ENCODE peak calls at places on chromosomes 2 and 18, in eight cellular contexts. K, B, L, P, R, Y, N and W are unnamed samples. For H3K36me3, the result is how much of the 10 kb centered on the place peaks cover.

GRCh38 chr18:33576999-33577687 is 876 bp upstream of the ASXL3 start:
- DNase-seq in Y (no peak), B (no peak), L (no peak), K (no peak), N (no peak), P (no peak), R (no peak), W (no peak)

GRCh38 chr2:121903037-121903689 is 147.7 kb downstream of the TSN start:
- DNase-seq in Y (no peak), L (no peak), K (no peak), B (no peak), N (peak), P (peak), R (no peak), W (no peak)

GRCh38 chr2:55090702-55091101 is 40.5 kb upstream of the RTN4 start:
- DNase-seq in B (peak), N (no peak), P (no peak), Y (no peak), K (no peak), L (no peak), R (no peak), W (no peak)

GRCh38 chr2:189854956-189855355 is 70.7 kb downstream of the PMS1 start:
- DNase-seq in P (no peak), R (no peak), Y (no peak), L (no peak), B (peak), K (no peak), N (no peak), W (peak)

GRCh38 chr2:174632847-174633620 is 35.4 kb upstream of the WIPF1 start:
- DNase-seq in L (no peak), P (no peak), Y (no peak), N (no peak), K (no peak), B (no peak), R (no peak), W (no peak)

GRCh38 chr2:73939419-73939818 is 12.7 kb downstream of the DGUOK start:
- DNase-seq in K (peak), P (no peak), L (no peak), R (peak), B (peak), N (no peak), Y (no peak), W (no peak)

GRCh38 chr2:237637429-237638135 is 10.2 kb downstream of the LRRFIP1 start:
- DNase-seq in B (peak), Y (no peak), R (no peak), K (no peak), P (no peak), N (no peak), L (no peak), W (no peak)

GRCh38 chr18:41745166-41746049 is 209.6 kb upstream of the PIK3C3 start:
- DNase-seq in B (peak), L (no peak), P (no peak), R (peak), N (peak), K (no peak), Y (peak), W (no peak)

GRCh38 chr18:80108122-80108536 is 933 bp upstream of the ADNP2 start:
- DNase-seq in N (no peak), R (no peak), L (no peak), Y (no peak), B (no peak), P (no peak), K (no peak), W (no peak)

GRCh38 chr18:2654105-2654827 is 1.3 kb upstream of the SMCHD1 start:
- DNase-seq in B (peak), N (no peak), P (no peak), K (no peak), R (peak), L (no peak), Y (no peak), W (no peak)

GRCh38 chr2:28269019-28269784 is 123.5 kb upstream of the FOSL2 start:
- DNase-seq in K (no peak), L (no peak), R (peak), P (no peak), N (peak), B (peak), Y (no peak), W (no peak)

GRCh38 chr2:142332196-142332595 is 201.4 kb upstream of the LRP1B start:
- DNase-seq in Y (no peak), R (no peak), P (no peak), K (no peak), B (no peak), L (no peak), N (no peak), W (no peak)

GRCh38 chr2:191656389-191656788 is 21.5 kb upstream of the NABP1 start:
- DNase-seq in Y (no peak), N (no peak), P (no peak), B (peak), K (no peak), R (peak), L (no peak), W (no peak)

GRCh38 chr18:74541703-74542555 is 7.6 kb downstream of the CNDP1 start:
- DNase-seq in K (no peak), P (no peak), L (no peak), Y (no peak), N (peak), R (peak), B (no peak), W (no peak)

GRCh38 chr2:223041527-223042109 is 10.4 kb upstream of the KCNE4 start:
- DNase-seq in L (peak), N (peak), K (peak), P (peak), R (peak), Y (no peak), B (peak), W (peak)

GRCh38 chr2:1707771-1708351 is 36.5 kb downstream of the PXDN start:
- DNase-seq in Y (no peak), N (peak), K (peak), P (peak), B (peak), L (peak), R (peak), W (peak)

GRCh38 chr2:235000426-235001236 is 48.8 kb downstream of the SH3BP4 start:
- DNase-seq in L (no peak), K (no peak), B (no peak), Y (peak), R (no peak), N (peak), P (no peak), W (no peak)

GRCh38 chr2:153870308-153870707 is 1.4 kb upstream of the GALNT13 start:
- DNase-seq in R (no peak), L (no peak), Y (no peak), B (no peak), K (no peak), N (no peak), P (no peak), W (no peak)

GRCh38 chr2:51624995-51625394 is 593.1 kb upstream of the NRXN1 start:
- DNase-seq in L (no peak), B (peak), Y (no peak), R (peak), P (no peak), N (no peak), K (no peak), W (no peak)

GRCh38 chr2:161102770-161103450 is 57.3 kb upstream of the TANK start:
- DNase-seq in P (no peak), K (no peak), N (no peak), Y (no peak), R (peak), L (no peak), B (peak), W (no peak)

GRCh38 chr2:60515751-60516226 is 37.7 kb downstream of the BCL11A start:
- DNase-seq in P (peak), N (no peak), K (no peak), Y (peak), R (peak), L (no peak), B (peak), W (peak)
- H3K36me3 ChIP-seq in P (under half), N (under half), K (under half), Y (under half), R (under half), L (under half), B (under half), W (under half)

DNA sequence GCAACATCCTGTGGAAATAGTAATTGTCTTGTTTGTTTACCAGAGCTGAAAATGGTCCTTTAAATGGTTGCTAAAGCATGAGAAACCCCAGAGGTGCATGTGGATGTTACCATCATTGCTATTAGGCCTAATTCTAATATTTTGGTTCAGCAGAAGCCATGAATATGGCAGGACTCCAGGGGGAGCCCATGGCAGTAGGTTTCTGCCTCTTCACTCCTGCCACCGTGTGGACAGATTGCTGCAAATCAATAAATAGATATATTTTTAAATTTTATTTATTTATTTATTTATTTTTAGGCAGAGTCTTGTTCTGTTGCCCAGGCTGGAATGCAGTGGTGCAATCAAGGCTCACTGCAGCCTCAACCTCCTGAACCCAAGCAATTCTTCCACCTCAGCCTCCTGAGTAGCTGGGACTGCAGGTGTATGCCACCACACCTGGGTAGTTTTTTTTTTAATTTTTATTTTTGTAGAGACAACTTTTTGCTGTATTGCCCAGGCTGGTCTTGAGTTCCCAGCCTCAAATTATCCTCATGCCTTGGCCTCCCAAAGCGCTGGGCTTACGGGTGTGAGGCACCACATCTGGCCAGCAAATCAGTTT is 54.9 kb upstream of the CAPN13 start:
- DNase-seq in Y (peak), R (peak), L (peak), B (peak), N (peak), P (no peak), K (peak), W (peak)
- TF ChIP-seq CTCF in Y (peak), R (peak), L (no peak), B (peak), N (peak), P (peak), K (peak), W (peak)

DNA sequence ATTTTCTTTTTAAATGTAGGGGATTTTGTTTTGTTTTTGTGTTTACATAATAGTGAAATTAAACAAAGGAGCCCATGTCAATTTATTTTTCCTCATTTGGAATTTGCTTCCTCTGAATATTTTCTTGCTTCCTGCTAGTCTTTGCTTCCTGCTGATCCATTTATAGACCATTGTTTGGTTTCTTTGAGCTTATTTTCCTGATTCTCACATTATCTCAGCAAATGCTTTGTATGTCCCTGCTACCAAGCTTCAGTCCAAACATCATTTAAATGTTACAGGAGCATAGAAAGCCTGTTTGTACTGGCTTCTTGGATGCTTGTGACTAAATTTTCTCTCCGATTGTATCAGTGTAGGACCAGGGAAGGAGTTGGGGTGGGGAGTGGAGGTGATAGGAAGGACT is 127.3 kb upstream of the IL1R2 start:
- DNase-seq in B (no peak), L (no peak), N (no peak), R (no peak), K (no peak), Y (no peak), P (no peak), W (no peak)
- H3K36me3 ChIP-seq in B (half or more), L (half or more), N (under half), R (half or more), K (under half), Y (half or more), P (half or more), W (under half)

GRCh38 chr18:8261651-8262091 is 347.6 kb upstream of the RAB12 start:
- DNase-seq in N (no peak), P (no peak), Y (no peak), L (no peak), K (no peak), R (no peak), B (no peak), W (peak)

GRCh38 chr18:8260319-8260718 is 348.9 kb upstream of the RAB12 start:
- DNase-seq in P (no peak), K (no peak), L (no peak), Y (no peak), R (peak), B (peak), N (no peak), W (no peak)

GRCh38 chr18:8260847-8261246 is 348.4 kb upstream of the RAB12 start:
- DNase-seq in Y (no peak), L (no peak), B (no peak), R (no peak), K (no peak), P (no peak), N (no peak), W (no peak)

GRCh38 chr18:8254664-8255063 is 354.6 kb upstream of the RAB12 start:
- DNase-seq in R (no peak), N (no peak), L (no peak), Y (no peak), K (no peak), B (peak), P (no peak), W (no peak)

GRCh38 chr18:8257851-8258434 is 351.3 kb upstream of the RAB12 start:
- DNase-seq in B (no peak), N (no peak), K (no peak), P (no peak), Y (no peak), L (no peak), R (no peak), W (no peak)
- TF ChIP-seq CTCF in B (no peak), N (no peak), K (no peak), P (no peak), Y (no peak), L (no peak), R (no peak), W (no peak)

GRCh38 chr18:27665264-27665799 is 480.2 kb upstream of the CHST9 start:
- DNase-seq in R (no peak), B (no peak), Y (no peak), P (no peak), L (no peak), N (no peak), K (no peak), W (no peak)

GRCh38 chr18:27662537-27662936 is 477.4 kb upstream of the CHST9 start:
- DNase-seq in N (no peak), R (no peak), L (no peak), B (no peak), P (no peak), K (no peak), Y (no peak), W (no peak)

GRCh38 chr18:27668126-27668525 is 483.0 kb upstream of the CHST9 start:
- DNase-seq in B (no peak), Y (no peak), K (no peak), L (no peak), P (no peak), R (peak), N (no peak), W (no peak)

GRCh38 chr18:27666070-27666469 is 481.0 kb upstream of the CHST9 start:
- DNase-seq in P (no peak), B (no peak), R (no peak), L (no peak), Y (no peak), K (no peak), N (no peak), W (no peak)

DNA sequence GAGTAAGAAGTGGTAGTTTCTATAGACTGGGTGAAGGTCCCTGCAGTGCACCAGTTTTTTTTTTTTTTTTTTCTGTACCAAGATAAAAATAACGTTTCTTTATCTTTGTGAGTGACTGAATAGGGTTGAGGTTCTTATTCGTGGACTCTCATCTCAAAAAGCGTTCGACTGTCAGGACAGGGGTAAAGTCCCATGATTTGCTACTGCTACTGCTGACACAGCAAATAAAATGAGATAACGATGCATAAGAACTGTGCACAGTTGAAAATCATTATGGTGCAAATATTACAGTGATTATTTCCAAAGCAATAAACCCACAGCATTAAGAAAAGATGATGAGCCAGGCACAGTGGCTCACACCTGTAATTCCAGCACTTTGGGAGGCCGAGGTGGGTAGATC is 482.0 kb upstream of the CHST9 start:
- DNase-seq in R (no peak), P (no peak), K (no peak), B (no peak), L (no peak), N (no peak), Y (no peak), W (no peak)
- H3K36me3 ChIP-seq in R (under half), P (under half), K (under half), B (under half), L (under half), N (under half), Y (under half), W (under half)

DNA sequence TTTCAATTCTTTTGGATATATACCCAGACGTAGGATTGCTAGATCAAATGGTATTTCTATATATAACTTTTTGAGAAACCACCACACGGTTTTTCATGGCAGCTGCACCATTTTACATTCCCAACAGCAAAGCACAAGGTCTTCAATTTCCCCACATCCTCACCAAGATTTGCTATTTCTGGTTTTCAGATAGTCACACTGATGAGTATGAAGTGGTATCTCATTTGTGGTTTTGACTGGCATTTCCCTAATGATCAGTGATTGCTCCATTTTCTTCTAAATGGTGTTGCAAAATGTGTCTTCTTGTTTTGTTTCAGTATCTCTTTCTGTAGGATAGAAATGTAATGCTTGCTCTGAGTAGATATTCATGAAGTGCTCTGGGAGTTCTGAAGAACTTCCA is 52.0 kb downstream of the ANKRD44 start:
- DNase-seq in Y (no peak), P (no peak), N (no peak), R (no peak), L (no peak), K (no peak), B (peak), W (no peak)
- TF ChIP-seq CTCF in Y (no peak), P (no peak), N (no peak), R (no peak), L (no peak), K (no peak), B (no peak), W (no peak)

GRCh38 chr2:37665038-37665437 is 6.4 kb downstream of the CDC42EP3 start:
- DNase-seq in L (no peak), N (no peak), R (no peak), Y (no peak), P (no peak), K (no peak), B (no peak), W (no peak)
- H3K36me3 ChIP-seq in L (under half), N (under half), R (under half), Y (under half), P (under half), K (under half), B (half or more), W (under half)

GRCh38 chr2:8872821-8873432 is 35.5 kb upstream of the KIDINS220 start:
- DNase-seq in R (peak), N (no peak), K (no peak), B (peak), Y (no peak), L (no peak), P (no peak), W (peak)
- TF ChIP-seq CTCF in R (peak), N (peak), K (peak), B (peak), Y (peak), L (peak), P (peak), W (peak)